ENCODE peak calls at places on chromosomes 12 and 14, in four cellular contexts. W is tibial artery, Y is mesenchymal stem cell, X is cardiac muscle cell. O is an unnamed sample.

GRCh38 chr14:104268725-104269436 is 130.5 kb downstream of the KIF26A start:
- DNase-seq in Y (no peak), W (peak), X (no peak), O (peak)

GRCh38 chr14:37318938-37319337 is 121.2 kb downstream of the MIPOL1 start:
- DNase-seq in X (no peak), W (no peak), Y (no peak), O (no peak)

GRCh38 chr14:76768201-76768656 is 7.0 kb downstream of the VASH1 start:
- DNase-seq in X (peak), W (peak), Y (peak), O (peak)

GRCh38 chr12:10190558-10191388 is 11.9 kb downstream of the TMEM52B start:
- DNase-seq in X (peak), Y (peak), W (peak), O (no peak)

GRCh38 chr14:36068777-36069534 is 107.6 kb downstream of the PTCSC3 start:
- DNase-seq in Y (no peak), W (no peak), X (peak), O (no peak)

GRCh38 chr12:105725054-105725453 is 394.6 kb downstream of the C12orf75 start:
- DNase-seq in W (no peak), X (peak), Y (no peak), O (no peak)

GRCh38 chr12:95440401-95440800 is 33.6 kb upstream of the METAP2 start:
- DNase-seq in X (peak), Y (peak), W (no peak), O (no peak)

GRCh38 chr14:74964787-74965769 is 9.7 kb upstream of the PGF start:
- DNase-seq in Y (peak), W (no peak), X (peak), O (no peak)

GRCh38 chr14:24815543-24815942 is 181.6 kb upstream of the GZMB start:
- DNase-seq in X (no peak), Y (no peak), W (no peak), O (no peak)

GRCh38 chr12:20369164-20370000 is 1.0 kb downstream of the PDE3A start:
- DNase-seq in W (peak), Y (peak), X (peak), O (peak)

GRCh38 chr12:22310276-22310675 is 24.2 kb downstream of the ST8SIA1 start:
- DNase-seq in W (no peak), X (no peak), Y (no peak), O (no peak)

GRCh38 chr12:89648211-89648930 is 60.3 kb downstream of the ATP2B1 start:
- DNase-seq in W (no peak), Y (peak), X (peak), O (no peak)

GRCh38 chr14:71711131-71711530 is 221.1 kb upstream of the RGS6 start:
- DNase-seq in W (no peak), Y (no peak), X (no peak), O (no peak)

GRCh38 chr14:94011795-94012194 is 14.3 kb upstream of the OTUB2 start:
- DNase-seq in Y (peak), W (no peak), X (no peak), O (no peak)

GRCh38 chr12:89288959-89289358 is 63.3 kb downstream of the DUSP6 start:
- DNase-seq in Y (no peak), W (no peak), X (no peak), O (no peak)

GRCh38 chr12:116153983-116154382 is 123.5 kb downstream of the MED13L start:
- DNase-seq in X (no peak), W (no peak), Y (no peak), O (no peak)
- H3K4me3 ChIP-seq in X (no peak), W (no peak), Y (no peak), O (no peak)

DNA sequence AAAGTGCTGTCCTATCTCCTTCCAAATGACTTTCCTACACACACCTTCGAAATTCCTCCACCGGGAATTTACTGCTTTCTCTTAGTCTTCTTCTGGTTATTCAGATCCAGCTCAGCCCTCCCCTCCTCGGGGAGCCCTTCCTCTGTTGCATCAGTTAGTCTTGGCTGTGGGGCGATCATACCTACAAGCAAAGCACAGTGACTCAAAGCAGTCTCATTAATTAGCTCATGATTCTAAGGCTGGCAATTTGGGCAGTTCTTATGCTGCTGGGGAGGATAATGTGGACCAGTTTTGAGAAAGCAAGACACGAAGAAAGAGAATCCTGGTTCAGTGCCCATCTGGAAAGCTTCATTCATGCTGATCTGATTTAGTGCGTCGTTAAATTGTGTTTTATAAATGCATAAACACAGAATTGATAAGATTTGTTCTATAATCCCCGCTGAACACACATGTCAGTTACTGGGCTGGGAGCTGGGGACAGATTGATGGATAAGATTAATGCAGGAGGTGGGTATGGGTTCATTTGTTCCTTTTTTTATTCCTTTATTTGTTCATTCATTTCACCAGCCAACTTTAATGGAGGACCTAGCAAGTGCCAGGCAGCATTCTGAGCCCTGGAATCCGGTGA is 9.3 kb upstream of the CLMN start:
- DNase-seq in X (no peak), W (peak), Y (no peak), O (no peak)
- H3K27ac ChIP-seq in X (no peak), W (no peak), Y (no peak), O (no peak)

DNA sequence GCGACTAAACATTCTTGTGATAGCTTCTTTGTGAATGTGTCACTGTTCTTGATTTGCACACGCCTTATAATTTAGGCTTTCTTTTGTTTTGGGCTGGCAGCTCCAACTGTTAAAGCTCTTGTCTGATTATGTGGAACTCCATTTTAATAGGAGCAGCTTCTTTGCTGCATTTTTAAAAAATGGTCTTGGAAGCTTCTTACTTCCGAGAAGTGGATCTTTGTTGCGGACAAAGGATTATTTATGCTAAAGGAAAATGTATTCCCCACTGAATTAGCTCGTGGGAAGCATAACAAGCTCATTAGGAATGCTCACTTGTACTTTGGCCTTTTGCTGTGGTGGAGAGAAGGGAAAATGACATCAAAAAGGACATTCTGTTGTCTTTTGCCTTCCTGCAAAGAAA is 20.0 kb downstream of the GAS2L3 start:
- DNase-seq in Y (peak), X (peak), W (no peak), O (no peak)
- H3K4me3 ChIP-seq in Y (peak), X (no peak), W (no peak), O (no peak)

GRCh38 chr12:467591-467990 is 7.9 kb downstream of the B4GALNT3 start:
- DNase-seq in X (no peak), W (no peak), Y (peak), O (no peak)

GRCh38 chr12:466762-467161 is 7.0 kb downstream of the B4GALNT3 start:
- DNase-seq in W (no peak), Y (no peak), X (no peak), O (no peak)

GRCh38 chr12:473198-473597 is 13.5 kb downstream of the B4GALNT3 start:
- DNase-seq in W (no peak), X (no peak), Y (no peak), O (no peak)

GRCh38 chr12:468671-469389 is 9.1 kb downstream of the B4GALNT3 start:
- DNase-seq in X (no peak), Y (peak), W (no peak), O (no peak)

DNA sequence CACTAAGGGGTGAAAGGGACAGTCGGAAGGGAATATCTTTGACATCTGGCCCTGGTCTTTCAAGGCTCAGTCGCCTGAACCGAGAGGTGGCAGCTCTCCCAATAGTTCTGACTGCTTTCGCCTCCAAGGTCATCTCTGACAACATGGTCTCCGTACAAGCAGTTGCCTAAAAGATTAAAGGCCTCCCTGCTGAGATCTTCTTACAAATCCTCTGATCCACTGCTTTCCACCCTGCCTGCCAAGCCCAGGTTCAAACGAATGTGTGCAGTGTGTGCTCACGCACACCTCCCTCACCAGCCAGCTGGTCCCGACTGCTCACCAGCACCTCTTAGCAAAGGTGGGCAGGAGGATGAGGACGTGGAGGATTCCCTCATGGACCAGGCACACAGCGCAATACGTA is 10.4 kb downstream of the B4GALNT3 start:
- DNase-seq in Y (no peak), X (no peak), W (no peak), O (no peak)
- H3K27ac ChIP-seq in Y (no peak), X (peak), W (no peak), O (no peak)

GRCh38 chr12:5458229-5459050 is 26.5 kb downstream of the NTF3 start:
- DNase-seq in Y (no peak), W (peak), X (no peak), O (no peak)

GRCh38 chr12:5456906-5457305 is 25.0 kb downstream of the NTF3 start:
- DNase-seq in Y (peak), W (peak), X (peak), O (no peak)

GRCh38 chr12:5466521-5466960 is 34.6 kb downstream of the NTF3 start:
- DNase-seq in X (no peak), Y (no peak), W (no peak), O (no peak)

GRCh38 chr12:5459051-5459782 is 27.3 kb downstream of the NTF3 start:
- DNase-seq in X (no peak), Y (no peak), W (peak), O (no peak)

GRCh38 chr12:5461966-5462365 is 30.1 kb downstream of the NTF3 start:
- DNase-seq in W (no peak), Y (no peak), X (no peak), O (no peak)
- H3K4me3 ChIP-seq in W (no peak), Y (no peak), X (no peak), O (no peak)

GRCh38 chr12:14957769-14958168 is 3.6 kb downstream of the ARHGDIB start:
- DNase-seq in X (no peak), W (no peak), Y (no peak), O (no peak)
- H3K27ac ChIP-seq in X (no peak), W (peak), Y (no peak), O (peak)

DNA sequence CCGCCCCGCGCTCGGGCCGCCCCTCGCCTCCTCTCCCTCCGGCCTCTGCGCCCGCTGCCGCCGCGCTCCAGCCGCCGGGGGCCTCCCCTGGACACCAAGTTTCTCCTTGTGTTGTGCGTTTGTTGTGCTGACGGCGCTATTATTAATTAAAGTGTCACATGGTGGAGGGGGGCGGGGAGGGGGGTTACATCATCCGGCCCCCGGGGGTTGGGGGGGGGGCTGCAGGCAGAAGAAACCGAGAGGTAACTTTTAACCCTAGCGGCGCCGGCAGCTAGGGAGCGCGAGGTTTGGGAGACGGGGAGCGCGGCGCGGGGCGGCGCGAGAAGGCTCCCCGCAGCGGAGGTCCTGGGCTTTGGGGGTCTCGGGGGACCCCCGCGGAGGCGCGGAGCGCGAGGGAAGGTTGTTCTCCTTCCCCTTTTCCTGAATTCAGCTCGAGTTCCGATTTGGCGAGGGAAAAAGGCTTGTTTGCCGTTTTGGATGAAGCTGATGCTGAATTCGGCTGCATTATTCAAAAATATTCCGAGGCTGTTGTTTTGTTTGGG is at the start of gene HRK:
- DNase-seq in W (no peak), Y (no peak), X (peak), O (no peak)
- H3K4me3 ChIP-seq in W (peak), Y (peak), X (peak), O (no peak)

GRCh38 chr12:101299346-101299745 is 19.4 kb downstream of the UTP20 start:
- DNase-seq in W (no peak), X (peak), Y (no peak), O (no peak)
- H3K27ac ChIP-seq in W (no peak), X (no peak), Y (no peak), O (no peak)

GRCh38 chr14:68609012-68609411 is 183.9 kb downstream of the ZFP36L1 start:
- DNase-seq in Y (no peak), X (no peak), W (peak), O (no peak)
- H3K4me3 ChIP-seq in Y (no peak), X (no peak), W (no peak), O (no peak)